ENCODE peak calls at places on chromosomes 7 and 10, in five cellular contexts. One of them, this sample, is unnamed. For H4K20me1, the result is how much of the 10 kb centered on the place peaks cover.

GRCh38 chr10:110151467-110151866 is 55.9 kb upstream of the MXI1 start:
- DNase-seq in PC-3: peak
- DNase-seq in keratinocyte: no peak
- DNase-seq in endothelial cell of umbilical vein: no peak
- DNase-seq in MM.1S: no peak
- DNase-seq in this sample: no peak

GRCh38 chr7:136303162-136303561 is 326.0 kb upstream of the MTPN start:
- DNase-seq in PC-3: no peak
- DNase-seq in keratinocyte: no peak
- DNase-seq in endothelial cell of umbilical vein: no peak
- DNase-seq in MM.1S: no peak
- DNase-seq in this sample: peak

GRCh38 chr10:119769886-119770285 is 44.0 kb downstream of the INPP5F start:
- DNase-seq in PC-3: peak
- DNase-seq in endothelial cell of umbilical vein: peak
- DNase-seq in MM.1S: no peak
- DNase-seq in keratinocyte: peak
- DNase-seq in this sample: peak

GRCh38 chr7:76066716-76067503 is 19.0 kb downstream of the MDH2 start:
- DNase-seq in keratinocyte: no peak
- DNase-seq in MM.1S: no peak
- DNase-seq in endothelial cell of umbilical vein: no peak
- DNase-seq in PC-3: no peak
- DNase-seq in this sample: no peak

GRCh38 chr7:143458263-143458662 is 15.0 kb downstream of the TAS2R60 start:
- DNase-seq in keratinocyte: no peak
- DNase-seq in endothelial cell of umbilical vein: no peak
- DNase-seq in PC-3: no peak
- DNase-seq in MM.1S: peak
- DNase-seq in this sample: peak

GRCh38 chr7:142460402-142461117 is 202.7 kb upstream of the PRSS58 start:
- DNase-seq in MM.1S: no peak
- DNase-seq in endothelial cell of umbilical vein: no peak
- DNase-seq in PC-3: no peak
- DNase-seq in keratinocyte: no peak
- DNase-seq in this sample: peak

GRCh38 chr7:15439853-15440252 is 122.0 kb downstream of the AGMO start:
- DNase-seq in keratinocyte: no peak
- DNase-seq in endothelial cell of umbilical vein: no peak
- DNase-seq in MM.1S: peak
- DNase-seq in PC-3: no peak
- DNase-seq in this sample: no peak

GRCh38 chr7:80347173-80347572 is 164.7 kb downstream of the GNAT3 start:
- DNase-seq in MM.1S: no peak
- DNase-seq in PC-3: peak
- DNase-seq in keratinocyte: no peak
- DNase-seq in endothelial cell of umbilical vein: no peak
- DNase-seq in this sample: no peak

GRCh38 chr10:73840403-73841301 is 29.3 kb upstream of the NDST2 start:
- DNase-seq in MM.1S: no peak
- DNase-seq in PC-3: no peak
- DNase-seq in keratinocyte: no peak
- DNase-seq in endothelial cell of umbilical vein: no peak
- DNase-seq in this sample: no peak

GRCh38 chr10:105950410-105950809 is 1214.1 kb downstream of the SORCS1 start:
- DNase-seq in endothelial cell of umbilical vein: no peak
- DNase-seq in MM.1S: peak
- DNase-seq in keratinocyte: no peak
- DNase-seq in PC-3: peak
- DNase-seq in this sample: peak

GRCh38 chr7:38105874-38106483 is 72.1 kb upstream of the STARD3NL start:
- DNase-seq in PC-3: peak
- DNase-seq in endothelial cell of umbilical vein: peak
- DNase-seq in keratinocyte: no peak
- DNase-seq in MM.1S: peak
- DNase-seq in this sample: peak

GRCh38 chr10:69241575-69241974 is 21.4 kb downstream of the HKDC1 start:
- DNase-seq in MM.1S: no peak
- DNase-seq in PC-3: peak
- DNase-seq in endothelial cell of umbilical vein: no peak
- DNase-seq in keratinocyte: no peak
- DNase-seq in this sample: peak

GRCh38 chr10:3095373-3096139 is 28.2 kb downstream of the PFKP start:
- DNase-seq in MM.1S: no peak
- DNase-seq in endothelial cell of umbilical vein: peak
- DNase-seq in keratinocyte: peak
- DNase-seq in PC-3: peak
- DNase-seq in this sample: peak

GRCh38 chr7:70660154-70660818 is 471.7 kb upstream of the GALNT17 start:
- DNase-seq in MM.1S: no peak
- DNase-seq in endothelial cell of umbilical vein: no peak
- DNase-seq in PC-3: no peak
- DNase-seq in keratinocyte: no peak
- DNase-seq in this sample: no peak

GRCh38 chr7:100710452-100710851 is 4.5 kb downstream of the POP7 start:
- DNase-seq in endothelial cell of umbilical vein: no peak
- DNase-seq in MM.1S: no peak
- DNase-seq in keratinocyte: no peak
- DNase-seq in PC-3: no peak
- DNase-seq in this sample: no peak

GRCh38 chr7:134870156-134870555 is 90.7 kb downstream of the CALD1 start:
- DNase-seq in endothelial cell of umbilical vein: no peak
- DNase-seq in keratinocyte: no peak
- DNase-seq in PC-3: no peak
- DNase-seq in MM.1S: no peak
- DNase-seq in this sample: no peak

GRCh38 chr10:124737221-124737620 is 7.0 kb downstream of the FAM53B start:
- DNase-seq in endothelial cell of umbilical vein: no peak
- DNase-seq in PC-3: peak
- DNase-seq in MM.1S: no peak
- DNase-seq in keratinocyte: no peak
- DNase-seq in this sample: no peak

GRCh38 chr10:123134915-123135414 is 805 bp upstream of the HMX3 start:
- DNase-seq in PC-3: no peak
- DNase-seq in keratinocyte: no peak
- DNase-seq in MM.1S: no peak
- DNase-seq in endothelial cell of umbilical vein: no peak
- DNase-seq in this sample: no peak

GRCh38 chr10:123133511-123133910 is 2.3 kb upstream of the HMX3 start:
- DNase-seq in keratinocyte: no peak
- DNase-seq in endothelial cell of umbilical vein: no peak
- DNase-seq in MM.1S: no peak
- DNase-seq in PC-3: no peak
- DNase-seq in this sample: no peak

GRCh38 chr10:123132576-123133477 is 2.9 kb upstream of the HMX3 start:
- DNase-seq in MM.1S: peak
- DNase-seq in PC-3: peak
- DNase-seq in endothelial cell of umbilical vein: peak
- DNase-seq in keratinocyte: peak
- DNase-seq in this sample: peak

GRCh38 chr10:123135415-123136141 is at the start of gene HMX3:
- DNase-seq in PC-3: no peak
- DNase-seq in endothelial cell of umbilical vein: no peak
- DNase-seq in keratinocyte: no peak
- DNase-seq in MM.1S: no peak
- DNase-seq in this sample: peak

DNA sequence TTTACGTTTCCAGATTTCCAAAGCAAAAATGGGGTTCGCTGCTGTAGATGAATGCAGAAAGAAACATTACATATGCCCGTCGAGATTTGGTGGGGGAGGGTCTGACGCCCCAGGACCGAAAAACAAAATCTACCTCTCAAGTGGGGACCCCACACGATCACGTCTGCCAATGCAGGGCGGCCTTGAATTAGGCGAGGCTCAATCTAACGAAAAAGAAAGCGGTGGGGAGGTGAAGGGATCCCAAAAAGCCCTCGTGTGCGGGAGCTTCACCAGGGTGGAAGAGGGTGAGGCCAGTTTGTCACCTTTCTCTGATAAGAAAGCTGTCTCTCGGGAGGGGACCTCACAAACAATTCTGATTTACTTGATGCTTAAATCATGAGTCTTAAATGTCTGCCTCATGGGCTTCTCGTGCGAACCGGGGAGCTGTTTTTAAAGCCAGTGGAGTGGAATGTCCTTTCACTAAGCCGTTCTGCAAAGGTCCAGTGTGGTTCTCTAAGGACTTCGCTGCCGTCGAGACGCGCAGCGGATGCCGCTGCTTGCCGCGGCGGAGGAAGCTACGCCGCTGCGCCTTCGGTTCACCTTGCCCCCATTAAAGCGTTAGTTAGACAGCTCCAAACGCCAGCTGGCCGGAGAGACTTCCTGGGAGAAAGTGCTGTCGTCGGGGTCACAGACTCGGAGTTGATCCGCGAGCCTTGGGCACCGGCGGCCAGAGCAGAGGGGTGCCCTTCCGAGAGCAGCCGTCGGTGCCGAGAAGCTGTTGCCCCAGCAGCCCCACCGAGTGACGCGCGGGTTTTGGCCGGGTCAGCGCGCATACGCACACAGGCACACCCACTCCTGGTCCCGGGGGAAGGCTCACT is 1.5 kb upstream of the HMX3 start:
- DNase-seq in keratinocyte: no peak
- DNase-seq in endothelial cell of umbilical vein: no peak
- DNase-seq in MM.1S: no peak
- DNase-seq in PC-3: no peak
- DNase-seq in this sample: no peak
- TF ChIP-seq EZH2 in keratinocyte: peak
- TF ChIP-seq EZH2 in endothelial cell of umbilical vein: no peak
- TF ChIP-seq EZH2 in MM.1S: no peak
- TF ChIP-seq EZH2 in PC-3: no peak
- TF ChIP-seq EZH2 in this sample: peak

GRCh38 chr7:139699640-139700504 is 77.9 kb downstream of the HIPK2 start:
- DNase-seq in MM.1S: no peak
- DNase-seq in endothelial cell of umbilical vein: no peak
- DNase-seq in keratinocyte: no peak
- DNase-seq in PC-3: no peak
- DNase-seq in this sample: peak
- H4K20me1 ChIP-seq in MM.1S: under half
- H4K20me1 ChIP-seq in endothelial cell of umbilical vein: under half
- H4K20me1 ChIP-seq in keratinocyte: under half
- H4K20me1 ChIP-seq in PC-3: under half
- H4K20me1 ChIP-seq in this sample: under half

GRCh38 chr10:75408512-75408881 is 6.9 kb upstream of the ZNF503 start:
- DNase-seq in keratinocyte: no peak
- DNase-seq in PC-3: no peak
- DNase-seq in endothelial cell of umbilical vein: no peak
- DNase-seq in MM.1S: no peak
- DNase-seq in this sample: no peak
- TF ChIP-seq EZH2 in keratinocyte: no peak
- TF ChIP-seq EZH2 in PC-3: no peak
- TF ChIP-seq EZH2 in endothelial cell of umbilical vein: peak
- TF ChIP-seq EZH2 in MM.1S: no peak
- TF ChIP-seq EZH2 in this sample: no peak

DNA sequence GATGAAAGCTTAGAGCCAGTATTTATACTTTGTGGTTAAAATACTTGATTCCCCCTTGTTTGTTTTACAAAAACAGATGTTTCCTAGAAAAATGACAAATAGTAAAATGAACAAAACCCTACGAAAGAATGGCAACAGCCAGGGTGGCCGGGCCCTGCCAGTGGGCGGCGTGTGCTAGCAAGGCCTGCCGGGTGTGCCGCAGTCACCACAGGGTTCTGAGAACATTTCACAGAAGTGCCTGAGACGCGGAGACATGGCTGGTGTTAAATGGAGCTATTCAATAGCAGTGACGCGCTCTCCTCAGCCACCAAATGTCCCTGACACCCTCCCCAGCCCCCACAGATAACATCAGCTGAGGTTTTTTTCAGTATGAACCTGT is 14.5 kb downstream of the GPR146 start:
- DNase-seq in keratinocyte: no peak
- DNase-seq in PC-3: no peak
- DNase-seq in endothelial cell of umbilical vein: no peak
- DNase-seq in MM.1S: no peak
- DNase-seq in this sample: no peak
- H4K20me1 ChIP-seq in keratinocyte: under half
- H4K20me1 ChIP-seq in PC-3: under half
- H4K20me1 ChIP-seq in endothelial cell of umbilical vein: under half
- H4K20me1 ChIP-seq in MM.1S: under half
- H4K20me1 ChIP-seq in this sample: under half

DNA sequence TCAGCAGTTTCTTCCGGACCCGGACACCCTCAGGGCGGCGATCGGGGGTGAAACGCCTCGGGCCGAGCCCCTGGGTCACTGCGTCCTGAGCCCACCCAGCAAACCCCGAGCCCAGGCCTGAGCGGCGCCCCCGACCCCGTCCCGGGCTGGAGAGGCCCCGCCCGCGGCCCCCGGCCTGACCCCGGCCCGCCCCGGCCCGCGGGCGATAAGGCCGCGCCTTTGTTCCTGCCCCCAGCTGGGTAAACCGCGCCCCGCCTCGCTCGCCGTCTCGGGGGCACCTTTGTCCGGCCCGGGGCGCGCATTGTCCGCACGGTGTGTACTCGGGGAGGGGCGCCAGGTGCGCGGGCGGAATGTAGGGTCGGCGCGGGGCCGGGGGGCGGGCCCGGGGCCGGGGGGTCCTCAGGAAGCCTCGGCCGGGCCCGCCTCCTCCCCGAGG is 10.8 kb downstream of the MNX1 start:
- DNase-seq in endothelial cell of umbilical vein: no peak
- DNase-seq in keratinocyte: no peak
- DNase-seq in PC-3: no peak
- DNase-seq in MM.1S: no peak
- DNase-seq in this sample: no peak
- TF ChIP-seq EZH2 in endothelial cell of umbilical vein: peak
- TF ChIP-seq EZH2 in keratinocyte: no peak
- TF ChIP-seq EZH2 in PC-3: no peak
- TF ChIP-seq EZH2 in MM.1S: no peak
- TF ChIP-seq EZH2 in this sample: no peak

DNA sequence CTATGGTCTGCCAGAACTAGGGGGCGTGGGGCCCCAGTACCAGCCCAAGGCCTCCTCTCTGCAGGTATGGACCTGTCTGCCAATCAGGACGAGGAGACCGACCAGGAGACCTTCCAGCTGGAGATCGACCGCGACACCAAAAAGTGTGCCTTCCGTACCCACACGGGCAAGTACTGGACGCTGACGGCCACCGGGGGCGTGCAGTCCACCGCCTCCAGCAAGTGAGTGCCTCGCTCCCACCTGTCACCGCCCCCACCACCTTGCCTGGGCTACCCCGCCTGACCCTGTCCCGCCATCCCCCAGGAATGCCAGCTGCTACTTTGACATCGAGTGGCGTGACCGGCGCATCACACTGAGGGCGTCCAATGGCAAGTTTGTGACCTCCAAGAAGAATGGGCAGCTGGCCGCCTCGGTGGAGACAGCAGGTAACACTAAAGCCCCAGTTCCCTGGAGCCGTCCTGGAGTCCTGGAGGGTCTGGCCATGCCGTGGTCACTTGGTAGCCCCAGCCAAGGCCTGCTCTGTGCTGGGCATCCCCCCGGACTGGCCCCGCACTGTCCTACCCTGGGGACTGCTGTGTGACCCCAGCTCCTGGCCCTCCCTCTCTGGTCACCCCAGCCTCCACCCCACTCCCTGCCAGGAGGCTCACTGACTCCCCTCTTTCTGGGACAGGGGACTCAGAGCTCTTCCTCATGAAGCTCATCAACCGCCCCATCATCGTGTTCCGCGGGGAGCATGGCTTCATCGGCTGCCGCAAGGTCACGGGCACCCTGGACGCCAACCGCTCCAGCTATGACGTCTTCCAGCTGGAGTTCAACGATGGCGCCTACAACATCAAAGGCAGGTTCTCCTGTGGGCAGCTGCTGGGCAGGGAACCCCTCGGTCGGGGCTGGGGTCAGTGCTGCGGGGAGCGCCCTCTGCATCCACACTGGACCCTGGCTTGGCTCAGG is 178.0 kb downstream of the RNF216 start:
- DNase-seq in endothelial cell of umbilical vein: no peak
- DNase-seq in PC-3: no peak
- DNase-seq in keratinocyte: no peak
- DNase-seq in MM.1S: no peak
- DNase-seq in this sample: no peak
- H4K20me1 ChIP-seq in endothelial cell of umbilical vein: under half
- H4K20me1 ChIP-seq in PC-3: under half
- H4K20me1 ChIP-seq in keratinocyte: under half
- H4K20me1 ChIP-seq in MM.1S: under half
- H4K20me1 ChIP-seq in this sample: under half

This sample was measured in fibroblast of lung.